ENCODE peak calls at places on chromosomes 2 and 18, in four cellular contexts. P, C, X and D are unnamed samples.

GRCh38 chr2:97740590-97741182 is 27.3 kb downstream of the ZAP70 start:
- DNase-seq in C (peak; percentile 45), P (peak; percentile 65), X (peak; percentile 89), D (no peak)

GRCh38 chr2:17934721-17935120 is 56.3 kb downstream of the KCNS3 start:
- DNase-seq in X (no peak), P (no peak), C (no peak), D (peak; percentile 85)

GRCh38 chr2:101736861-101737291 is 39.4 kb downstream of the MAP4K4 start:
- DNase-seq in P (no peak), X (no peak), C (no peak), D (no peak)

GRCh38 chr2:16375981-16376380 is 289.7 kb downstream of the CYRIA start:
- DNase-seq in P (no peak), X (no peak), C (no peak), D (no peak)

GRCh38 chr2:11589316-11589940 is 55.6 kb downstream of the GREB1 start:
- DNase-seq in X (peak; percentile 63), C (no peak), P (no peak), D (peak; percentile 58)

GRCh38 chr2:53490659-53491058 is 276.9 kb upstream of the CHAC2 start:
- DNase-seq in P (no peak), X (no peak), C (no peak), D (no peak)

GRCh38 chr18:845152-845819 is 33.2 kb upstream of the YES1 start:
- DNase-seq in C (no peak), P (no peak), X (no peak), D (no peak)

GRCh38 chr2:200652158-200652557 is 66.3 kb downstream of the AOX1 start:
- DNase-seq in C (no peak), P (no peak), X (no peak), D (no peak)

GRCh38 chr18:22210331-22210754 is 41.0 kb downstream of the GATA6 start:
- DNase-seq in C (no peak), X (no peak), P (peak; percentile 79), D (no peak)

GRCh38 chr18:24011095-24011917 is 3.2 kb upstream of the TTC39C start:
- DNase-seq in P (no peak), C (no peak), X (no peak), D (no peak)

GRCh38 chr2:127342101-127342500 is 45.7 kb downstream of the MAP3K2 start:
- DNase-seq in P (no peak), C (no peak), X (no peak), D (no peak)

GRCh38 chr2:11344342-11344955 is at the start of gene ROCK2:
- DNase-seq in C (peak; percentile 90), X (peak; percentile 95), P (peak; percentile 92), D (peak; percentile 91)

GRCh38 chr2:31987454-31987853 is 23.4 kb downstream of the MEMO1 start:
- DNase-seq in X (no peak), C (no peak), P (no peak), D (no peak)

GRCh38 chr2:56127013-56127772 is 56.6 kb upstream of the CCDC85A start:
- DNase-seq in X (no peak), C (no peak), P (no peak), D (no peak)

GRCh38 chr2:231191896-231192872 is 6.2 kb upstream of the ARMC9 start:
- DNase-seq in X (peak; percentile 94), P (peak; percentile 75), C (peak; percentile 73), D (peak; percentile 94)

GRCh38 chr2:45121236-45121927 is 112.1 kb upstream of the SIX2 start:
- DNase-seq in C (no peak), P (no peak), X (no peak), D (no peak)

GRCh38 chr2:235055891-235056516 is 104.2 kb downstream of the SH3BP4 start:
- DNase-seq in X (peak; percentile 78), C (no peak), P (peak; percentile 65), D (no peak)

GRCh38 chr2:121218386-121218938 is 66.5 kb downstream of the TFCP2L1 start:
- DNase-seq in P (no peak), X (no peak), C (no peak), D (no peak)

GRCh38 chr2:64524604-64525322 is 635 bp downstream of the AFTPH start:
- DNase-seq in X (peak; percentile 84), P (peak; percentile 59), C (no peak), D (peak; percentile 59)

GRCh38 chr18:21735452-21736015 is 5.1 kb upstream of the MIB1 start:
- DNase-seq in C (no peak), X (peak; percentile 85), P (peak; percentile 88), D (no peak)

GRCh38 chr2:88874063-88874657 is 182.7 kb downstream of the RPIA start:
- DNase-seq in P (peak; percentile 76), C (no peak), X (peak; percentile 47), D (no peak)

GRCh38 chr2:103293266-103293583 is 531.4 kb downstream of the TMEM182 start:
- DNase-seq in C (no peak), P (no peak), X (no peak), D (no peak)

GRCh38 chr2:171505374-171505773 is 16.9 kb upstream of the CYBRD1 start:
- DNase-seq in P (no peak), C (no peak), X (no peak), D (no peak)

GRCh38 chr2:233351423-233351822 is 2.9 kb upstream of the DGKD start:
- DNase-seq in X (no peak), P (no peak), C (no peak), D (no peak)

GRCh38 chr2:230908595-230909191 is 16.3 kb downstream of the GPR55 start:
- DNase-seq in X (peak; percentile 41), P (peak; percentile 69), C (no peak), D (peak; percentile 15)

GRCh38 chr2:160270571-160271113 is 70.6 kb upstream of the ITGB6 start:
- DNase-seq in C (no peak), P (no peak), X (no peak), D (peak; percentile 49)

GRCh38 chr2:172084484-172084733 is 898 bp upstream of the DLX1 start:
- DNase-seq in C (no peak), P (no peak), X (no peak), D (no peak)

GRCh38 chr2:88230912-88231311 is 60.8 kb downstream of the THNSL2 start:
- DNase-seq in P (no peak), X (no peak), C (no peak), D (no peak)

GRCh38 chr2:192148620-192149321 is 46.0 kb downstream of the TMEFF2 start:
- DNase-seq in C (no peak), P (no peak), X (no peak), D (no peak)

GRCh38 chr2:134679740-134680139 is 39.1 kb downstream of the TMEM163 start:
- DNase-seq in C (no peak), P (no peak), X (no peak), D (no peak)

GRCh38 chr2:239726631-239727181 is 298.4 kb downstream of the NDUFA10 start:
- DNase-seq in P (no peak), X (no peak), C (no peak), D (peak; percentile 41)

GRCh38 chr2:172556284-172557033 is 569 bp downstream of the PDK1 start:
- DNase-seq in P (peak; percentile 86), C (peak; percentile 62), X (peak; percentile 91), D (peak; percentile 77)

GRCh38 chr2:157336137-157336721 is 10.6 kb upstream of the ERMN start:
- DNase-seq in X (peak; percentile 69), C (no peak), P (peak; percentile 75), D (no peak)

GRCh38 chr2:184351126-184351525 is 247.2 kb upstream of the ZNF804A start:
- DNase-seq in X (no peak), C (no peak), P (no peak), D (no peak)

GRCh38 chr2:46601328-46601963 is 122.1 kb downstream of the TMEM247 start:
- DNase-seq in P (no peak), C (no peak), X (no peak), D (no peak)

GRCh38 chr2:218367415-218368149 is 10.9 kb downstream of the CATIP start:
- DNase-seq in C (peak; percentile 93), X (peak; percentile 94), P (peak; percentile 95), D (peak; percentile 96)

GRCh38 chr2:218368150-218368528 is 11.5 kb downstream of the CATIP start:
- DNase-seq in P (peak; percentile 47), X (no peak), C (no peak), D (no peak)

GRCh38 chr2:218369374-218369773 is 12.7 kb upstream of the SLC11A1 start:
- DNase-seq in X (no peak), P (no peak), C (no peak), D (peak; percentile 45)

GRCh38 chr2:218368621-218369153 is 12.0 kb downstream of the CATIP start:
- DNase-seq in C (peak; percentile 38), P (peak; percentile 52), X (peak; percentile 77), D (no peak)

GRCh38 chr2:218366621-218367414 is 10.2 kb downstream of the CATIP start:
- DNase-seq in X (no peak), C (no peak), P (no peak), D (peak; percentile 47)
- H3K27ac ChIP-seq in X (no peak overlapping the region), C (peak overlapping the region; percentile 93), P (peak overlapping the region; percentile 88), D (no peak overlapping the region)

GRCh38 chr2:237689569-237690131 is 62.3 kb downstream of the LRRFIP1 start:
- DNase-seq in X (no peak), P (peak; percentile 54), C (peak; percentile 48), D (peak; percentile 85)

GRCh38 chr2:237693281-237694039 is 66.1 kb downstream of the LRRFIP1 start:
- DNase-seq in P (peak; percentile 64), X (no peak), C (no peak), D (no peak)

GRCh38 chr2:237691200-237691907 is 64.0 kb downstream of the LRRFIP1 start:
- DNase-seq in C (no peak), X (peak; percentile 83), P (no peak), D (no peak)

GRCh38 chr2:237692601-237693079 is 65.3 kb downstream of the LRRFIP1 start:
- DNase-seq in X (peak; percentile 82), P (peak; percentile 71), C (peak; percentile 49), D (peak; percentile 84)

DNA sequence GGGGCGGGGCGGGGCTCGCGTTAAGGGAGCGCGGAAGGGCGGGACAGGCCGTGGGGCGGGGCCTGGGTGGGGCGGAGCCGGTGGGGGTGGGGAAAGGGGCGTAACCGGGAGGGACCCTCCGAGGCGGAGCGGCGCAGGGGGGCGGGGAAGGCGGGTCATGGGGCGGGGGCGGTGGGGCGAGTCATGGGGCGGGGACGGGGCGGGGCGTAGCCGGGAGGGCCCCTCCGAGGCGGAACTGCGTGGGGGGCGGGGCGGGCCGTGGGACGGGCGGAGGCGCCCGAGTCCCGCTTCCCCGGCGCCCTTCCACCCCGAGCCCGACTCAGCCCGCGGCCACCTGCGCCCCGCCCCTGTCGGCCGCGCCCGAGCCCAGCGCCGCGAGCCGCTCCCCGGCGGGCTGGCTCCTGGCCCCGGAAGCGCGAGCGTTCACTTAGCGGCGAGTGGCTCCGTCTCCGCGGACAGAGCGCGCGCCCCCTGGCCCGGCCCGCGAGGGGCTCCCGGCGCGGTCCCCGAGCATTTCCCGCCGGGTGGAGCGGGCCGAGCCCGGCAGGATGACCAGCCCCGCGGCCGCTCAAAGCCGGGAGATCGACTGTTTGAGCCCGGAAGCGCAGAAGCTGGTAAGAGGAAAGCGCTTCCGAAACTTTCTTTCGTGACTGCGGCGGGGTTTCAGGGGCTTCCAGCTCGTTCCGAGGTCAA is 64.7 kb downstream of the LRRFIP1 start:
- DNase-seq in C (peak; percentile 98), X (peak; percentile 98), P (peak; percentile 99), D (peak; percentile 98)
- H3K4me1 ChIP-seq in C (peaks cover 87% of the 10 kb centered on the region), X (peaks cover 4% of the 10 kb centered on the region), P (peaks cover 4% of the 10 kb centered on the region), D (peaks cover 3% of the 10 kb centered on the region)

DNA sequence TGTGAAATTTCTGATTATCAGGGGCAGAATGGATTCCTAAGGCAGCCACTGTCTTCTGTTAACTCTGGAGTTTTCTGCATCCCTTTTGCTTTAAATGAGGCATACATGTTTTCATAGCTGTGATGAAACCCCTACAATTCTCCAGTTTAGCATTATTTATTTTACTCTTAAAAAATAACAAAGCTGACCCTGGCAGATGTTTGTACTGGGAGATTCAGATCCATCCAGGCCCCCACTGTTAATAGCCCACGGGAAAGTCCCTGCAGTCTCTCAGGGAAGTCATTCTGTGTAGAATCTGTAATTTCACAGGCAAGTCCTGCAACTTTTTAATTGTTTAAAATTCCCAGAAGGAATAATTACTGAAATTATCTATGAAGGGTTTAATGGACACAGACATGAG is 343 bp upstream of the SULT1C4 start:
- DNase-seq in C (no peak), P (no peak), X (no peak), D (no peak)
- H3K4me3 ChIP-seq in C (peak overlapping the region; percentile 52), P (no peak overlapping the region), X (no peak overlapping the region), D (no peak overlapping the region)

GRCh38 chr18:46915800-46916550 is 1.3 kb downstream of the PIAS2 start:
- DNase-seq in P (no peak), X (no peak), C (no peak), D (no peak)
- H3K27ac ChIP-seq in P (no peak overlapping the region), X (no peak overlapping the region), C (peak overlapping the region; percentile 91), D (no peak overlapping the region)